ENCODE peak calls at places on chromosomes 16 and 17, in four cellular contexts. One of them, this sample, is unnamed.

GRCh38 chr16:83622010-83622409 is 185.8 kb upstream of the HSBP1 start:
- DNase-seq in WERI-Rb-1: no peak
- DNase-seq in GM12878: no peak
- DNase-seq in CD4-positive, CD25-positive, alpha-beta regulatory T cell: no peak
- DNase-seq in this sample: no peak

GRCh38 chr16:65111306-65111705 is 10.6 kb downstream of the CDH11 start:
- DNase-seq in WERI-Rb-1: peak
- DNase-seq in GM12878: no peak
- DNase-seq in CD4-positive, CD25-positive, alpha-beta regulatory T cell: no peak
- DNase-seq in this sample: no peak

GRCh38 chr16:85364323-85365040 is 248.6 kb upstream of the GSE1 start:
- DNase-seq in WERI-Rb-1: no peak
- DNase-seq in GM12878: no peak
- DNase-seq in CD4-positive, CD25-positive, alpha-beta regulatory T cell: no peak
- DNase-seq in this sample: no peak

GRCh38 chr17:42647778-42648177 is 11.3 kb upstream of the TUBG2 start:
- DNase-seq in WERI-Rb-1: no peak
- DNase-seq in GM12878: peak
- DNase-seq in CD4-positive, CD25-positive, alpha-beta regulatory T cell: no peak
- DNase-seq in this sample: no peak

GRCh38 chr16:21194771-21195301 is 16.5 kb downstream of the ZP2 start:
- DNase-seq in WERI-Rb-1: no peak
- DNase-seq in GM12878: no peak
- DNase-seq in CD4-positive, CD25-positive, alpha-beta regulatory T cell: no peak
- DNase-seq in this sample: no peak

GRCh38 chr17:1047177-1047885 is 50.4 kb downstream of the TIMM22 start:
- DNase-seq in WERI-Rb-1: peak
- DNase-seq in GM12878: no peak
- DNase-seq in CD4-positive, CD25-positive, alpha-beta regulatory T cell: no peak
- DNase-seq in this sample: no peak

GRCh38 chr17:2485970-2486369 is 25.7 kb downstream of the METTL16 start:
- DNase-seq in WERI-Rb-1: no peak
- DNase-seq in GM12878: no peak
- DNase-seq in CD4-positive, CD25-positive, alpha-beta regulatory T cell: no peak
- DNase-seq in this sample: no peak

GRCh38 chr17:58136669-58137279 is 11.4 kb upstream of the OR4D1 start:
- DNase-seq in WERI-Rb-1: no peak
- DNase-seq in GM12878: no peak
- DNase-seq in CD4-positive, CD25-positive, alpha-beta regulatory T cell: no peak
- DNase-seq in this sample: no peak

GRCh38 chr17:57294629-57295501 is 38.5 kb downstream of the MSI2 start:
- DNase-seq in WERI-Rb-1: peak
- DNase-seq in GM12878: no peak
- DNase-seq in CD4-positive, CD25-positive, alpha-beta regulatory T cell: no peak
- DNase-seq in this sample: no peak

GRCh38 chr16:75622762-75623605 is at the start of gene ADAT1:
- DNase-seq in WERI-Rb-1: peak
- DNase-seq in GM12878: peak
- DNase-seq in CD4-positive, CD25-positive, alpha-beta regulatory T cell: peak
- DNase-seq in this sample: peak

GRCh38 chr16:87340198-87340597 is 23.0 kb upstream of the C16orf95 start:
- DNase-seq in WERI-Rb-1: no peak
- DNase-seq in GM12878: no peak
- DNase-seq in CD4-positive, CD25-positive, alpha-beta regulatory T cell: no peak
- DNase-seq in this sample: no peak

GRCh38 chr17:83171661-83172060 is 92.3 kb downstream of the METRNL start:
- DNase-seq in WERI-Rb-1: peak
- DNase-seq in GM12878: no peak
- DNase-seq in CD4-positive, CD25-positive, alpha-beta regulatory T cell: no peak
- DNase-seq in this sample: no peak